ENCODE peak calls at places on chromosomes 12 and 14, in six cellular contexts. J, D, G, M, H and B are unnamed samples.

GRCh38 chr12:93751864-93752610 is 74.9 kb downstream of the CRADD start:
- DNase-seq in H (peak; percentile 49), M (no peak), D (no peak), J (no peak), G (no peak), B (no peak)

GRCh38 chr12:76967181-76967885 is 88.5 kb upstream of the CSRP2 start:
- DNase-seq in D (no peak), H (no peak), J (no peak), M (no peak), G (no peak), B (no peak)

GRCh38 chr12:47286676-47287075 is 206.9 kb upstream of the AMIGO2 start:
- DNase-seq in H (no peak), G (no peak), M (no peak), D (no peak), J (no peak), B (no peak)

GRCh38 chr14:92747701-92748258 is 647 bp downstream of the LGMN start:
- DNase-seq in J (no peak), G (peak; percentile 52), M (no peak), H (no peak), D (peak; percentile 26), B (peak; percentile 45)

GRCh38 chr12:28318273-28318672 is 128.0 kb downstream of the CCDC91 start:
- DNase-seq in G (no peak), D (no peak), M (no peak), J (no peak), H (no peak), B (no peak)

GRCh38 chr12:76628745-76629144 is 69.2 kb upstream of the OSBPL8 start:
- DNase-seq in D (no peak), H (no peak), G (no peak), J (no peak), M (no peak), B (no peak)

GRCh38 chr12:109510196-109510595 is 32.8 kb downstream of the UBE3B start:
- DNase-seq in G (no peak), H (no peak), M (no peak), D (no peak), J (no peak), B (no peak)

GRCh38 chr12:45601888-45602287 is 127.6 kb upstream of the ARID2 start:
- DNase-seq in H (no peak), D (no peak), J (no peak), G (no peak), M (no peak), B (no peak)

GRCh38 chr14:96083667-96084320 is 44.6 kb downstream of the C14orf132 start:
- DNase-seq in M (no peak), D (peak; percentile 97), H (no peak), J (no peak), G (peak; percentile 32), B (no peak)

GRCh38 chr14:46091819-46092218 is 559.8 kb downstream of the RPL10L start:
- DNase-seq in H (no peak), D (no peak), J (no peak), M (no peak), G (no peak), B (no peak)

GRCh38 chr12:104751594-104751993 is 206.5 kb downstream of the SLC41A2 start:
- DNase-seq in J (no peak), H (no peak), G (no peak), M (no peak), D (no peak), B (no peak)

GRCh38 chr14:53954551-53955233 is 1.9 kb downstream of the BMP4 start:
- DNase-seq in M (peak; percentile 26), J (no peak), H (no peak), G (no peak), D (peak; percentile 30), B (no peak)

GRCh38 chr14:41047763-41048162 is 558.9 kb upstream of the LRFN5 start:
- DNase-seq in G (no peak), M (no peak), H (no peak), J (no peak), D (no peak), B (no peak)

GRCh38 chr12:90905691-90906370 is 49.1 kb downstream of the CCER1 start:
- DNase-seq in G (no peak), J (no peak), M (no peak), H (no peak), D (no peak), B (peak; percentile 23)

GRCh38 chr12:1093166-1093751 is 102.2 kb downstream of the ERC1 start:
- DNase-seq in H (peak; percentile 55), D (peak; percentile 87), M (no peak), G (peak; percentile 76), J (peak; percentile 29), B (peak; percentile 74)

GRCh38 chr14:58298477-58298879 is at the start of gene ARID4A:
- DNase-seq in M (peak; percentile 83), H (no peak), J (no peak), G (no peak), D (no peak), B (no peak)

GRCh38 chr14:106039400-106039799 is 513.0 kb downstream of the TMEM121 start:
- DNase-seq in D (peak; percentile 14), J (no peak), M (no peak), G (peak; percentile 46), H (no peak), B (no peak)

GRCh38 chr14:100536721-100537700 is 50.2 kb downstream of the BEGAIN start:
- DNase-seq in M (peak; percentile 8), G (no peak), H (no peak), D (peak; percentile 79), J (no peak), B (no peak)